ENCODE peak calls at places on chromosomes 2 and 18, in seven cellular contexts. B is cardiac muscle cell; I is IMR-90; Z is tibial nerve; D is CD8-positive, alpha-beta T cell; A is A549; R is iPS DF 6.9. O is an unnamed sample. For H3K4me1, the result is how much of the 10 kb centered on the place peaks cover.

GRCh38 chr18:11733031-11733430 is 44.0 kb downstream of the GNAL start:
- DNase-seq in D (peak), A (peak), Z (peak), B (peak), R (no peak), I (peak), O (peak)

GRCh38 chr2:98388601-98389247 is 42.5 kb downstream of the CNGA3 start:
- DNase-seq in R (no peak), B (no peak), Z (no peak), A (no peak), D (no peak), I (no peak), O (no peak)

GRCh38 chr18:37565985-37566478 is 434 bp upstream of the CELF4 start:
- DNase-seq in R (no peak), D (no peak), I (peak), Z (no peak), B (peak), A (peak), O (no peak)

GRCh38 chr2:225584821-225585220 is 185.3 kb downstream of the NYAP2 start:
- DNase-seq in R (no peak), A (peak), D (no peak), Z (no peak), I (no peak), B (no peak), O (no peak)

GRCh38 chr2:24501813-24502212 is 10.8 kb downstream of the NCOA1 start:
- DNase-seq in I (no peak), A (no peak), D (no peak), B (no peak), R (no peak), Z (no peak), O (no peak)

GRCh38 chr2:126906781-126907180 is 8.1 kb downstream of the TEX51 start:
- DNase-seq in A (no peak), D (peak), B (no peak), R (no peak), I (no peak), Z (no peak), O (peak)

GRCh38 chr2:23411752-23412431 is 26.9 kb downstream of the KLHL29 start:
- DNase-seq in I (peak), Z (peak), B (no peak), D (no peak), A (no peak), R (no peak), O (no peak)

GRCh38 chr2:11169333-11169732 is 14.1 kb downstream of the SLC66A3 start:
- DNase-seq in D (no peak), I (no peak), B (no peak), R (no peak), A (no peak), Z (no peak), O (no peak)

GRCh38 chr2:109378682-109379081 is 235.1 kb downstream of the SEPTIN10 start:
- DNase-seq in I (peak), Z (no peak), D (peak), A (no peak), B (peak), R (no peak), O (no peak)

GRCh38 chr2:97722227-97722626 is 8.9 kb downstream of the ZAP70 start:
- DNase-seq in A (no peak), B (peak), I (no peak), R (no peak), Z (no peak), D (no peak), O (no peak)

GRCh38 chr2:206790311-206790935 is 25.0 kb downstream of the FASTKD2 start:
- DNase-seq in Z (no peak), R (no peak), D (no peak), I (peak), B (no peak), A (no peak), O (no peak)

GRCh38 chr2:11379558-11379957 is 35.1 kb upstream of the ROCK2 start:
- DNase-seq in A (no peak), R (no peak), I (peak), B (no peak), D (no peak), Z (no peak), O (no peak)

GRCh38 chr2:22056621-22057132 is 932.9 kb downstream of the TDRD15 start:
- DNase-seq in R (no peak), I (no peak), A (no peak), B (no peak), D (no peak), Z (no peak), O (no peak)

GRCh38 chr18:3458378-3458777 is 8.4 kb downstream of the TGIF1 start:
- DNase-seq in A (no peak), I (peak), Z (no peak), B (no peak), R (no peak), D (no peak), O (no peak)

GRCh38 chr18:7393080-7393479 is 162.2 kb downstream of the LRRC30 start:
- DNase-seq in B (no peak), I (no peak), R (no peak), A (no peak), D (no peak), Z (no peak), O (no peak)

GRCh38 chr2:180618570-180618969 is 361.8 kb upstream of the UBE2E3 start:
- DNase-seq in B (no peak), I (peak), R (no peak), A (no peak), D (no peak), Z (no peak), O (no peak)

GRCh38 chr2:68974251-68974650 is at the start of gene GKN1:
- DNase-seq in I (peak), Z (no peak), D (no peak), A (no peak), B (no peak), R (no peak), O (no peak)

GRCh38 chr2:159736048-159736447 is 23.7 kb downstream of the MARCHF7 start:
- DNase-seq in Z (no peak), A (no peak), D (no peak), B (no peak), I (peak), R (no peak), O (no peak)

GRCh38 chr2:98484121-98484557 is 39.5 kb downstream of the INPP4A start:
- DNase-seq in B (no peak), I (no peak), D (no peak), Z (no peak), A (no peak), R (no peak), O (no peak)

GRCh38 chr2:199778655-199779054 is 72.3 kb downstream of the FTCDNL1 start:
- DNase-seq in B (no peak), D (no peak), Z (no peak), A (no peak), I (no peak), R (no peak), O (no peak)

GRCh38 chr18:62807406-62807805 is 92.1 kb downstream of the PHLPP1 start:
- DNase-seq in D (no peak), I (no peak), B (no peak), R (no peak), Z (no peak), A (no peak), O (no peak)

GRCh38 chr2:44053052-44053451 is 57.3 kb upstream of the LRPPRC start:
- DNase-seq in A (no peak), R (no peak), B (no peak), D (no peak), Z (no peak), I (no peak), O (no peak)

GRCh38 chr2:239288951-239289481 is 111.8 kb downstream of the HDAC4 start:
- DNase-seq in Z (no peak), D (no peak), A (no peak), R (no peak), I (no peak), B (peak), O (peak)

GRCh38 chr18:68733693-68734092 is 18.8 kb upstream of the TMX3 start:
- DNase-seq in A (peak), I (peak), B (no peak), R (no peak), D (no peak), Z (no peak), O (no peak)

GRCh38 chr2:19544020-19544383 is 185.6 kb upstream of the OSR1 start:
- DNase-seq in D (no peak), A (no peak), I (no peak), R (no peak), Z (no peak), B (no peak), O (no peak)

GRCh38 chr2:218343591-218343990 is 13.1 kb upstream of the CATIP start:
- DNase-seq in R (no peak), A (no peak), B (no peak), I (peak), Z (no peak), D (no peak), O (no peak)

GRCh38 chr2:143955416-143956075 is 564.4 kb downstream of the ZEB2 start:
- DNase-seq in B (no peak), D (no peak), R (no peak), Z (no peak), I (peak), A (no peak), O (no peak)

GRCh38 chr2:164554487-164554886 is 66.8 kb downstream of the GRB14 start:
- DNase-seq in D (no peak), R (no peak), A (no peak), Z (no peak), I (no peak), B (no peak), O (no peak)

GRCh38 chr2:175726213-175726612 is 275.9 kb downstream of the LNPK start:
- DNase-seq in R (no peak), Z (no peak), I (peak), B (no peak), A (no peak), D (no peak), O (no peak)

GRCh38 chr18:31243740-31244512 is 74.0 kb upstream of the DSG1 start:
- DNase-seq in Z (no peak), A (no peak), B (no peak), R (no peak), I (no peak), D (no peak), O (no peak)

GRCh38 chr2:110678457-110679336 is 834 bp upstream of the BUB1 start:
- DNase-seq in A (no peak), Z (peak), I (peak), D (peak), B (peak), R (no peak), O (peak)

GRCh38 chr18:42336139-42336538 is 381.1 kb downstream of the PIK3C3 start:
- DNase-seq in A (no peak), R (no peak), I (no peak), B (no peak), Z (no peak), D (no peak), O (no peak)
- H3K4me3 ChIP-seq in A (no peak), R (no peak), I (no peak), B (no peak), Z (no peak), D (no peak), O (no peak)

DNA sequence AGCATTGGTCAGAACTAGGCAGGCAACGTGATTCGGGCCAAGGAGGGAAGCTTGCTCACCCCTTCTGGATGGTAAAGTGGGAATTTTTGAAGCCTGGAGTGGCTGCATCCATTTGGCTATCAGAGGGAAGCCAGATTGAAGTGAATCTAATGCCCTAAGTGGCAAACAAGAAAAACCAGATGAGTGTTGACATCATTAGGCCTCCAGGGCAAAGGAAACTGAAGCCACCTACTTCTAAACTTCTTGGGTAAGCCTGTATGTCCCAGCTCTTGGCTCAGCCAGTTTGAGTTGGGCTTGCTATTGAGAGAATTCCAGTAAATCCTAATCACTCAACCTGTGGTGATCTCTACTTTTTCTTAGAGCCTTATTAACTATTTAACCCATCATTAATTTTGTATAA is 20.9 kb downstream of the SOX11 start:
- DNase-seq in D (no peak), I (no peak), A (no peak), R (no peak), B (no peak), Z (no peak), O (no peak)
- H3K4me1 ChIP-seq in D (under half), I (under half), A (under half), R (under half), B (under half), Z (under half), O (under half)

DNA sequence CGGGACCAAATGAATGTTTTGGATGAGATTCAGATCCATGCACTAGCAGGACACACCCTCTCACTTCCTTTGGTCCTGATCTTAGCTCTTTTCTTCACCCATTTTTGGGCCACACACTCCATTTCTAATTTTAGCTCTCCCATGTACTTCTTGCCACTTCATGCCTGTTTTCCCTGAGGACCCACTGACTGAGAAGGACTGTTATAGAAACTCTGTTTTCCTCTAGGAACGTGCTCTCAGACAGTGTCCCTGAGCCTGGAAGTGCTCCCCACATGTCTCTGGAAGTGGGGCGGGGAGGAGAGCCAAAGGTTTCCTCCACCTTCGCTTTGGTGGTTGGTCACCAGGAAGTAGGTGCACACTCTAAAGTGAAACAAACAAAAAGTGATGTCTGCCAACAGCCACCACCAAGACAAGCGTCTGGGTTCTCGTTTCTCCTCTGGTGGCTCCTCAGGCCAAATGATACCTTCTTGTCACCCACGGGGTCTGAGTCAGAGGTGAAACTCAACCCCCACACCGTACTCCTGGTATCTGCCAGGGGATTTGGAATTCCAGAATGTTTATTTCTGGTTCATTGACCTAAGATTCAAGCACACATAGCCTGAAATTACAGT is 74.7 kb downstream of the MERTK start:
- DNase-seq in B (peak), Z (no peak), A (no peak), R (no peak), I (no peak), D (no peak), O (no peak)
- H3K27ac ChIP-seq in B (peak), Z (no peak), A (no peak), R (no peak), I (no peak), D (no peak), O (no peak)

GRCh38 chr2:26552641-26553040 is 74.7 kb upstream of the OTOF start:
- DNase-seq in B (no peak), D (no peak), R (no peak), A (no peak), I (no peak), Z (no peak), O (no peak)
- H3K4me3 ChIP-seq in B (no peak), D (no peak), R (no peak), A (no peak), I (no peak), Z (no peak), O (no peak)

GRCh38 chr2:188364033-188364432 is 72.4 kb downstream of the GULP1 start:
- DNase-seq in A (no peak), B (no peak), D (no peak), Z (no peak), I (no peak), R (no peak), O (no peak)

GRCh38 chr2:188365058-188365641 is 73.5 kb downstream of the GULP1 start:
- DNase-seq in B (no peak), A (no peak), Z (no peak), R (no peak), D (no peak), I (no peak), O (no peak)

GRCh38 chr2:188367164-188367563 is 75.5 kb downstream of the GULP1 start:
- DNase-seq in I (no peak), R (no peak), A (no peak), D (no peak), Z (no peak), B (no peak), O (no peak)

GRCh38 chr2:188369365-188369764 is 77.7 kb downstream of the GULP1 start:
- DNase-seq in D (no peak), B (peak), Z (peak), A (peak), I (peak), R (peak), O (no peak)
- H3K4me1 ChIP-seq in D (under half), B (under half), Z (under half), A (under half), I (under half), R (under half), O (under half)

GRCh38 chr18:35458271-35458670 is 39.5 kb downstream of the INO80C start:
- DNase-seq in B (no peak), D (no peak), Z (no peak), I (no peak), A (peak), R (no peak), O (no peak)
- H3K27ac ChIP-seq in B (no peak), D (no peak), Z (no peak), I (no peak), A (peak), R (no peak), O (peak)

O was measured in lower lobe of right lung.